ENCODE peak calls at places on chromosomes 6 and 20, in eight cellular contexts. Q is stimulated activated naive B cell treated with anti-CD40 and anti-IgM and Interleukin-4, amounts not matched to agents 10 μg/mL and 1 μg/mL and 100 μg/mL, for 72 hours; T is left cardiac atrium; B is naive thymus-derived CD8-positive, alpha-beta T cell; E is HepG2; U is T-helper 17 cell; C is activated T-cell treated with anti-CD3 and anti-CD28 coated beads, Interleukin-2, amount 50 U/mL, for 72 hours; G is PC-3. M is an unnamed sample.

GRCh38 chr6:15770347-15771143 is 107.7 kb upstream of the DTNBP1 start:
- ATAC-seq in Q (peak; percentile 90), T (no peak), B (no peak), E (no peak), U (no peak), C (peak; percentile 92), G (peak; percentile 24), M (peak; percentile 79)

GRCh38 chr6:153032255-153032882 is 29.9 kb upstream of the MTRF1L start:
- ATAC-seq in Q (no peak), T (no peak), B (no peak), E (no peak), U (no peak), C (no peak), G (peak; percentile 14), M (no peak)

GRCh38 chr6:126383203-126383602 is 43.3 kb downstream of the CENPW start:
- ATAC-seq in Q (no peak), T (no peak), B (no peak), E (no peak), U (no peak), C (no peak), G (no peak), M (no peak)

GRCh38 chr20:1600736-1601135 is 19.1 kb downstream of the SIRPB1 start:
- ATAC-seq in Q (no peak), T (no peak), B (no peak), E (no peak), U (no peak), C (no peak), G (no peak), M (no peak)

GRCh38 chr20:9483131-9483530 is 31.3 kb upstream of the LAMP5 start:
- ATAC-seq in Q (no peak), T (no peak), B (no peak), E (no peak), U (no peak), C (no peak), G (no peak), M (no peak)

GRCh38 chr6:154516276-154516675 is 5.8 kb upstream of the CNKSR3 start:
- ATAC-seq in Q (no peak), T (no peak), B (no peak), E (no peak), U (no peak), C (no peak), G (no peak), M (no peak)

GRCh38 chr20:23407770-23408467 is 13.4 kb downstream of the NAPB start:
- ATAC-seq in Q (peak; percentile 98), T (no peak), B (peak; percentile 88), E (no peak), U (peak; percentile 99), C (peak; percentile 96), G (no peak), M (peak; percentile 90)

GRCh38 chr20:50682947-50683530 is 8.3 kb downstream of the RIPOR3 start:
- ATAC-seq in Q (no peak), T (no peak), B (no peak), E (no peak), U (no peak), C (no peak), G (no peak), M (no peak)

GRCh38 chr6:131383421-131384411 is 189.3 kb upstream of the ARG1 start:
- ATAC-seq in Q (no peak), T (peak; percentile 42), B (no peak), E (no peak), U (no peak), C (no peak), G (no peak), M (no peak)

GRCh38 chr6:106547053-106547414 is 82.3 kb downstream of the RTN4IP1 start:
- ATAC-seq in Q (peak; percentile 95), T (peak; percentile 42), B (no peak), E (no peak), U (peak; percentile 64), C (no peak), G (peak; percentile 35), M (peak; percentile 92)

GRCh38 chr6:71419954-71420692 is 131.5 kb downstream of the OGFRL1 start:
- ATAC-seq in Q (peak; percentile 62), T (peak; percentile 71), B (no peak), E (no peak), U (no peak), C (peak; percentile 56), G (peak; percentile 56), M (peak; percentile 47)

GRCh38 chr20:23332467-23332866 is 18.1 kb upstream of the NXT1 start:
- ATAC-seq in Q (no peak), T (no peak), B (no peak), E (no peak), U (no peak), C (no peak), G (no peak), M (no peak)

GRCh38 chr6:157669747-157670216 is 153.3 kb upstream of the SNX9 start:
- ATAC-seq in Q (no peak), T (peak; percentile 95), B (peak; percentile 59), E (peak; percentile 94), U (no peak), C (peak; percentile 33), G (peak; percentile 87), M (no peak)

GRCh38 chr6:42390228-42390934 is 61.3 kb downstream of the TRERF1 start:
- ATAC-seq in Q (peak; percentile 61), T (peak; percentile 39), B (peak; percentile 77), E (no peak), U (peak; percentile 74), C (peak; percentile 90), G (no peak), M (peak; percentile 85)

GRCh38 chr6:130322673-130323268 is 43.0 kb upstream of the TMEM200A start:
- ATAC-seq in Q (no peak), T (no peak), B (no peak), E (peak; percentile 77), U (peak; percentile 54), C (no peak), G (peak; percentile 37), M (no peak)

GRCh38 chr20:22437354-22437753 is 147.0 kb downstream of the FOXA2 start:
- ATAC-seq in Q (no peak), T (no peak), B (no peak), E (no peak), U (no peak), C (no peak), G (peak; percentile 53), M (no peak)